ENCODE peak calls at places on chromosomes 1 and 21, in six cellular contexts. U, J, P, D, K and W are unnamed samples.

GRCh38 chr1:9651565-9652378 is at the start of gene PIK3CD:
- DNase-seq in J (peak), D (peak), U (peak), K (no peak), P (no peak), W (peak)

GRCh38 chr1:223870617-223871574 is 25.1 kb upstream of the TP53BP2 start:
- DNase-seq in K (no peak), J (peak), P (no peak), D (no peak), U (no peak), W (no peak)

GRCh38 chr21:36552458-36552800 is 72.5 kb upstream of the CLDN14 start:
- DNase-seq in J (no peak), P (no peak), K (no peak), D (no peak), U (no peak), W (no peak)

GRCh38 chr1:203367051-203367450 is 16.1 kb upstream of the FMOD start:
- DNase-seq in D (no peak), K (no peak), U (no peak), P (no peak), J (no peak), W (no peak)

GRCh38 chr1:39755965-39756659 is 15.0 kb downstream of the OXCT2 start:
- DNase-seq in D (no peak), U (no peak), P (no peak), K (peak), J (no peak), W (no peak)

GRCh38 chr1:27356628-27357280 is 10.0 kb downstream of the MAP3K6 start:
- DNase-seq in K (no peak), P (no peak), D (no peak), U (peak), J (peak), W (no peak)

GRCh38 chr1:147241955-147242448 is 482 bp upstream of the CHD1L start:
- DNase-seq in J (no peak), P (no peak), K (no peak), U (no peak), D (no peak), W (no peak)

GRCh38 chr1:226863446-226863845 is 7.0 kb upstream of the PSEN2 start:
- DNase-seq in U (no peak), K (no peak), P (no peak), D (peak), J (peak), W (no peak)

GRCh38 chr1:201466492-201466891 is 2.5 kb downstream of the PHLDA3 start:
- DNase-seq in K (no peak), J (no peak), D (peak), U (no peak), P (no peak), W (no peak)

GRCh38 chr1:222930097-222930496 is 115.3 kb downstream of the DISP1 start:
- DNase-seq in K (no peak), P (no peak), U (no peak), D (no peak), J (no peak), W (no peak)

GRCh38 chr1:234579967-234580366 is 30.0 kb downstream of the IRF2BP2 start:
- DNase-seq in D (peak), K (no peak), U (no peak), P (no peak), J (no peak), W (no peak)

GRCh38 chr1:23590058-23590783 is 30.9 kb upstream of the ID3 start:
- DNase-seq in D (no peak), U (no peak), J (no peak), K (peak), P (no peak), W (peak)

GRCh38 chr1:206691604-206692003 is 6.9 kb downstream of the MAPKAPK2 start:
- DNase-seq in D (no peak), U (no peak), K (no peak), J (no peak), P (no peak), W (no peak)

GRCh38 chr1:81305997-81306452 is 494.7 kb upstream of the ADGRL2 start:
- DNase-seq in D (peak), P (peak), J (peak), U (no peak), K (peak), W (no peak)